ENCODE peak calls at places on chromosome 5, in nine cellular contexts. N is NCI-H69; J is activated CD4-positive, alpha-beta T cell treated with anti-CD3 and anti-CD28 coated beads for 4 hours; G is choroid plexus epithelial cell; X is AG09319; F is pancreas; M is CD8-positive, alpha-beta memory T cell; Y is CD4-positive, alpha-beta memory T cell; P is mesendoderm. E is an unnamed sample.

GRCh38 chr5:157342822-157343402 is 77.0 kb downstream of the CYFIP2 start:
- DNase-seq in N (peak; percentile 52), J (peak; percentile 20), G (peak; percentile 46), X (no peak), F (peak; percentile 21), M (no peak), Y (no peak), P (peak; percentile 65), E (peak; percentile 74)

GRCh38 chr5:82735160-82735789 is 341.9 kb downstream of the TMEM167A start:
- DNase-seq in N (no peak), J (no peak), G (peak; percentile 67), X (no peak), F (no peak), M (no peak), Y (no peak), P (no peak), E (no peak)

GRCh38 chr5:1488882-1489680 is 34.7 kb downstream of the LPCAT1 start:
- DNase-seq in N (no peak), J (no peak), G (peak; percentile 87), X (peak; percentile 15), F (no peak), M (peak; percentile 27), Y (no peak), P (no peak), E (peak; percentile 93)

GRCh38 chr5:95280692-95281091 is 4.2 kb downstream of the MCTP1 start:
- DNase-seq in N (no peak), J (no peak), G (no peak), X (no peak), F (no peak), M (no peak), Y (no peak), P (no peak), E (no peak)

GRCh38 chr5:139222346-139222745 is 24.2 kb upstream of the SIL1 start:
- DNase-seq in N (peak; percentile 82), J (no peak), G (no peak), X (no peak), F (no peak), M (no peak), Y (no peak), P (no peak), E (no peak)

GRCh38 chr5:10111575-10111974 is 138.1 kb downstream of the ATPSCKMT start:
- DNase-seq in N (no peak), J (no peak), G (peak; percentile 70), X (peak; percentile 44), F (no peak), M (no peak), Y (no peak), P (peak; percentile 87), E (peak; percentile 88)

GRCh38 chr5:19739691-19740090 is 248.3 kb downstream of the CDH18 start:
- DNase-seq in N (peak; percentile 92), J (no peak), G (no peak), X (no peak), F (no peak), M (no peak), Y (no peak), P (no peak), E (no peak)

GRCh38 chr5:30846171-30846570 is 347.3 kb upstream of the CDH6 start:
- DNase-seq in N (no peak), J (no peak), G (peak; percentile 51), X (no peak), F (no peak), M (no peak), Y (no peak), P (peak; percentile 33), E (no peak)

GRCh38 chr5:6713274-6714181 is at the start of gene TENT4A:
- DNase-seq in N (peak; percentile 66), J (peak; percentile 17), G (no peak), X (no peak), F (peak; percentile 63), M (peak; percentile 26), Y (peak; percentile 46), P (no peak), E (peak; percentile 99)